ENCODE peak calls at places on chromosomes 6 and 20, in five cellular contexts. E, O, Q, U and S are unnamed samples.

GRCh38 chr6:156783958-156784357 is 6.8 kb downstream of the ARID1B start:
- DNase-seq in E (no peak), O (no peak), Q (no peak), U (no peak), S (no peak)

GRCh38 chr6:53240139-53240538 is 91.5 kb upstream of the GCM1 start:
- DNase-seq in E (no peak), O (no peak), Q (no peak), U (no peak), S (no peak)

GRCh38 chr6:100283288-100283687 is 181.4 kb downstream of the SIM1 start:
- DNase-seq in E (no peak), O (no peak), Q (no peak), U (no peak), S (no peak)

GRCh38 chr6:132919476-132919875 is 105.1 kb downstream of the RPS12 start:
- DNase-seq in E (peak; percentile 78), O (no peak), Q (no peak), U (no peak), S (no peak)

GRCh38 chr6:157460182-157460999 is 79.4 kb downstream of the ZDHHC14 start:
- DNase-seq in E (no peak), O (no peak), Q (no peak), U (no peak), S (no peak)

GRCh38 chr6:118810420-118811027 is 83.4 kb upstream of the ASF1A start:
- DNase-seq in E (no peak), O (no peak), Q (no peak), U (no peak), S (no peak)

GRCh38 chr6:89242574-89243330 is 25.6 kb upstream of the GABRR1 start:
- DNase-seq in E (no peak), O (no peak), Q (peak; percentile 31), U (no peak), S (peak; percentile 65)

GRCh38 chr6:126069457-126069856 is 83.1 kb downstream of the TRMT11 start:
- DNase-seq in E (no peak), O (no peak), Q (no peak), U (no peak), S (no peak)

GRCh38 chr6:148516116-148517016 is 173.7 kb downstream of the SASH1 start:
- DNase-seq in E (no peak), O (no peak), Q (no peak), U (no peak), S (no peak)

GRCh38 chr6:124812067-124812466 is 150.2 kb upstream of the RNF217 start:
- DNase-seq in E (no peak), O (no peak), Q (no peak), U (no peak), S (no peak)

GRCh38 chr20:13200767-13201500 is 20.1 kb upstream of the ISM1 start:
- DNase-seq in E (no peak), O (peak; percentile 42), Q (peak; percentile 98), U (no peak), S (peak; percentile 94)

GRCh38 chr6:160088774-160089533 is 32.7 kb upstream of the SLC22A1 start:
- DNase-seq in E (no peak), O (no peak), Q (no peak), U (no peak), S (no peak)

GRCh38 chr20:57947421-57948176 is 237.8 kb upstream of the PMEPA1 start:
- DNase-seq in E (no peak), O (no peak), Q (no peak), U (no peak), S (no peak)